ENCODE peak calls at places on chromosome 15, in ten cellular contexts. U is cardiac muscle cell, K is lower lobe of right lung, Q is left ventricle myocardium inferior, Y is IMR-90, X is fibroblast of lung, L is uterus, E is hepatocyte, M is pancreas, G is mammary epithelial cell. A is an unnamed sample. For H3K4me1, the result is how much of the 10 kb centered on the place peaks cover.

GRCh38 chr15:80615783-80616391 is 79.2 kb upstream of the ABHD17C start:
- DNase-seq in X (peak), U (peak), E (peak), G (peak), Q (peak), Y (peak), L (no peak), K (peak), M (peak), A (peak)

GRCh38 chr15:31463521-31464102 is 137.0 kb downstream of the KLF13 start:
- DNase-seq in K (no peak), E (no peak), X (no peak), L (no peak), M (no peak), G (no peak), U (no peak), Y (no peak), Q (no peak), A (no peak)

GRCh38 chr15:71386005-71386404 is 270.7 kb downstream of the THSD4 start:
- DNase-seq in U (no peak), M (no peak), Q (no peak), L (no peak), G (no peak), Y (no peak), K (no peak), X (no peak), E (no peak), A (no peak)

GRCh38 chr15:23823508-23823907 is 136.4 kb upstream of the NDN start:
- DNase-seq in U (no peak), M (no peak), Q (no peak), E (no peak), Y (no peak), K (no peak), G (no peak), L (no peak), X (no peak), A (no peak)

GRCh38 chr15:67542192-67542461 is 376 bp upstream of the MAP2K5 start:
- DNase-seq in Q (no peak), E (peak), X (peak), Y (no peak), U (no peak), G (no peak), M (no peak), L (no peak), K (no peak), A (no peak)

GRCh38 chr15:29685156-29686078 is 136.9 kb downstream of the TJP1 start:
- DNase-seq in M (no peak), L (no peak), K (no peak), X (peak), G (peak), U (peak), Y (peak), Q (no peak), E (peak), A (no peak)

GRCh38 chr15:63362873-63363272 is 18.8 kb downstream of the CA12 start:
- DNase-seq in Y (no peak), G (no peak), L (no peak), M (no peak), K (no peak), U (no peak), X (no peak), E (no peak), Q (no peak), A (no peak)

GRCh38 chr15:36882487-36883108 is 217.8 kb downstream of the MEIS2 start:
- DNase-seq in G (peak), K (no peak), X (no peak), U (peak), E (no peak), L (no peak), M (no peak), Q (peak), Y (no peak), A (no peak)

GRCh38 chr15:92818658-92819311 is 81.3 kb upstream of the CHD2 start:
- DNase-seq in X (no peak), Q (no peak), M (no peak), G (peak), Y (no peak), U (no peak), K (no peak), L (no peak), E (no peak), A (no peak)

GRCh38 chr15:85879334-85880163 is 84.8 kb upstream of the KLHL25 start:
- DNase-seq in L (no peak), K (no peak), M (no peak), X (no peak), Q (no peak), E (peak), Y (no peak), U (no peak), G (no peak), A (no peak)

GRCh38 chr15:59567369-59567768 is 44.2 kb upstream of the GCNT3 start:
- DNase-seq in G (peak), M (no peak), Y (no peak), X (no peak), E (no peak), U (no peak), L (no peak), Q (no peak), K (no peak), A (no peak)

GRCh38 chr15:101554115-101554915 is 64.8 kb upstream of the PCSK6 start:
- DNase-seq in K (no peak), E (no peak), L (no peak), Y (peak), Q (no peak), U (no peak), M (no peak), G (no peak), X (no peak), A (no peak)

GRCh38 chr15:47460775-47461174 is 256.5 kb upstream of the SEMA6D start:
- DNase-seq in Y (no peak), L (no peak), K (peak), Q (no peak), U (no peak), X (no peak), G (peak), E (no peak), M (no peak), A (no peak)

GRCh38 chr15:55270301-55270700 is 19.3 kb downstream of the RAB27A start:
- DNase-seq in E (no peak), Q (no peak), U (no peak), G (no peak), K (no peak), X (no peak), M (no peak), L (no peak), Y (no peak), A (no peak)

GRCh38 chr15:100919481-100920405 is 586 bp downstream of the LRRK1 start:
- DNase-seq in K (peak), M (no peak), Y (peak), X (peak), G (peak), E (peak), U (peak), Q (no peak), L (no peak), A (no peak)

GRCh38 chr15:44711356-44712107 is at the start of gene B2M:
- DNase-seq in E (peak), Y (peak), L (peak), Q (peak), U (peak), K (peak), G (peak), M (peak), X (peak), A (peak)

GRCh38 chr15:22231603-22232002 is 151.3 kb downstream of the OR4M2 start:
- DNase-seq in Y (no peak), X (no peak), M (no peak), E (no peak), G (no peak), Q (no peak), L (no peak), K (no peak), U (no peak), A (no peak)

GRCh38 chr15:79943820-79944219 is 27.2 kb downstream of the BCL2A1 start:
- DNase-seq in X (peak), G (peak), K (no peak), E (no peak), L (no peak), M (no peak), U (peak), Y (peak), Q (no peak), A (no peak)

GRCh38 chr15:88878720-88879184 is 16.6 kb downstream of the HAPLN3 start:
- DNase-seq in E (peak), M (peak), X (peak), K (no peak), Y (peak), U (peak), L (no peak), G (no peak), Q (no peak), A (peak)

GRCh38 chr15:77744398-77744797 is 111.7 kb upstream of the LINGO1 start:
- DNase-seq in Q (no peak), Y (no peak), K (no peak), L (no peak), E (no peak), X (no peak), U (no peak), M (no peak), G (no peak), A (no peak)

GRCh38 chr15:68511073-68511991 is 67.5 kb upstream of the CORO2B start:
- DNase-seq in Q (peak), X (peak), Y (peak), G (no peak), K (no peak), U (peak), L (peak), M (no peak), E (no peak), A (no peak)

GRCh38 chr15:78301813-78302212 is 2.4 kb upstream of the SKIC8 start:
- DNase-seq in M (no peak), K (no peak), Q (no peak), G (no peak), L (no peak), Y (no peak), U (no peak), E (no peak), X (no peak), A (no peak)

GRCh38 chr15:52480990-52481389 is 47.7 kb downstream of the MYO5A start:
- DNase-seq in M (no peak), X (no peak), Q (no peak), G (no peak), E (no peak), U (no peak), K (no peak), Y (no peak), L (no peak), A (no peak)

GRCh38 chr15:71448688-71449114 is 333.4 kb downstream of the THSD4 start:
- DNase-seq in Q (no peak), E (peak), Y (peak), L (peak), K (no peak), X (peak), M (peak), U (peak), G (peak), A (no peak)

GRCh38 chr15:83992356-83993031 is 243.1 kb upstream of the GOLGA6L4 start:
- DNase-seq in L (no peak), Q (no peak), G (no peak), E (no peak), U (no peak), M (no peak), Y (no peak), X (no peak), K (no peak), A (no peak)

GRCh38 chr15:59268199-59268979 is 61.7 kb downstream of the LDHAL6B start:
- DNase-seq in M (no peak), L (no peak), X (peak), U (no peak), K (no peak), Q (no peak), G (peak), E (no peak), Y (peak), A (no peak)

GRCh38 chr15:58585668-58586461 is 154.1 kb downstream of the LIPC start:
- DNase-seq in G (no peak), M (no peak), L (no peak), E (no peak), Q (no peak), X (no peak), U (no peak), K (no peak), Y (no peak), A (no peak)

GRCh38 chr15:71272932-71273331 is 157.7 kb downstream of the THSD4 start:
- DNase-seq in M (no peak), X (peak), U (peak), L (no peak), K (no peak), E (no peak), G (no peak), Y (peak), Q (no peak), A (no peak)

GRCh38 chr15:96285306-96285705 is 45.2 kb upstream of the NR2F2 start:
- DNase-seq in K (no peak), U (peak), Q (no peak), M (no peak), E (no peak), Y (peak), X (peak), G (no peak), L (peak), A (no peak)

DNA sequence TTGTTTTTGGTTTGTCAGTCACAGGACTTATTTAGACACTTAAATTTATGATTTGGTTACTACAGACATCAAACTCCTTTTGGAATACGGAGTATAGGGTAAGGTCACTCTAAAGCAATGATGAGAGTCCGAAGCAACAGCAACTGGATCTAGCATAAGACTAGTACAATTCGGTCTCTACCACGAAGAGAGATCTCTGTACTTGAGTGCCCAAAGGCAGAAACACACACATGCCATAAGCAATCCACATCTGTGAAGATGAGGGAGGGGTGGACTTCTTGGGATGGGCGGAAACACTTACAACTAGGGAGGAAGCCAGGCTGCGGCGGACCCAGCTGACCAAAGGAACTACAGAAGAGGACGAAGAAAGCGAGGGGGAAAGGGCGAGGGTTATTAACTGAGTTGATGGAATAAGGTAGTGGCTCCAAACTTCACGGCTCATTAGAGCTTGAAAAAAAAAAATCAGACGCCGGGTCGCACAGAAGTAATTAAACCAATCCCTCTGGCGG is 595 bp downstream of the DPH6 start:
- DNase-seq in Y (peak), U (peak), E (peak), L (peak), Q (peak), G (peak), K (peak), X (peak), M (peak), A (peak)
- TF ChIP-seq CTCF in Y (no peak), U (peak), E (no peak), L (no peak), Q (no peak), G (no peak), K (no peak), X (no peak), M (no peak), A (no peak)

GRCh38 chr15:43441316-43441715 is 51.6 kb downstream of the TP53BP1 start:
- DNase-seq in L (no peak), U (peak), M (no peak), K (no peak), Q (no peak), Y (peak), X (peak), E (no peak), G (no peak), A (no peak)
- H3K4me3 ChIP-seq in L (no peak), U (no peak), M (no peak), K (no peak), Q (no peak), Y (no peak), X (no peak), E (no peak), G (no peak), A (no peak)

DNA sequence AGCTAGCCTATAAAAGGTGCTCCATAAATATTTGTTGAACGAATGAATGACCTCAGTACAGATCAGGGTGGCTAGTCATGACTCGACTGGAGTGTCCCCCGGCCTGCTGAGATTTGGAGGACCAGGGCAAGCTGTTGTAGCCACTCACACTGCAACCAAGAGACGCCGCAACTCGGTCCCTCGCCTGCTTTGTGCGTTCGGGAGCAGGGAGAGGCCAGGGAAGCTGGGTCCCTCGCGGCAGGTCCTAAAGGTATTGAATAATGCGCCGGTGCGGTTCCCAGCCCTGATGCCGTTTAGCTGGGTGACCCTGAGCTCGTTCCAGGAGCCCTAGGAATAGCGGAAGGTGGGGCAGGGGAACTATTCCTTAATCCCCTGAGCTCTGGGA is 1.8 kb downstream of the IGDCC4 start:
- DNase-seq in G (no peak), L (no peak), Y (no peak), M (no peak), Q (no peak), K (no peak), X (no peak), U (no peak), E (no peak), A (no peak)
- H3K4me1 ChIP-seq in G (under half), L (under half), Y (under half), M (under half), Q (under half), K (under half), X (under half), U (under half), E (under half), A (under half)

GRCh38 chr15:73683624-73684536 is at the start of gene CD276:
- DNase-seq in U (peak), G (peak), Q (peak), M (peak), X (peak), K (peak), Y (peak), E (peak), L (peak), A (peak)

GRCh38 chr15:73685981-73686380 is 1.8 kb downstream of the CD276 start:
- DNase-seq in L (no peak), G (no peak), K (no peak), Y (no peak), Q (no peak), E (no peak), M (no peak), X (peak), U (no peak), A (no peak)

GRCh38 chr15:73685561-73685960 is 1.4 kb downstream of the CD276 start:
- DNase-seq in G (no peak), E (no peak), Y (peak), U (no peak), L (no peak), X (peak), Q (no peak), K (no peak), M (no peak), A (no peak)

GRCh38 chr15:73688455-73688854 is 4.3 kb downstream of the CD276 start:
- DNase-seq in X (no peak), E (peak), U (peak), Y (peak), G (no peak), Q (no peak), L (no peak), M (no peak), K (no peak), A (no peak)

DNA sequence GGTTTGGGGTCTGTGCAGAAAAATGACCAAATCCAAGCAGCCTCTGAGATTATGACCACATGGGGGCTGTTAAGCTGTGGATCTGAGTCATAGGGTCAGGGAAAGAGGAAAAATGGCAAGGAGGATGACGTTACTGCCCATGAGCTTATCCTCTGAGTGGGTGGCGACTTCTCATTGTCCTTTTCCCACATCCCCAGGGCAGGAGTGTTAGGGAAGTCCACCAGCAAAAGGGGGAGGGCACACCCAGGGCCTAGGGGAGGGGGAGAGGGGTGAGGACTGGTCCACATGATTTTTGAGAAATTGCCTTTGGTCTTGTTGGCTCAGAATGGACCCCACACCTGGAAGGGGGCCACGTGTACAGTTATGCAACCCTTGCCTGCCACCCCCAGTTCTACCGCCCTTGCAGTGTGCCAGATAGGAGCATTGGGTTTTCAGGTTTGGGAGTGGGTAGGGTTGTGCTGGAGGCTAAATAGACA is 2.6 kb downstream of the CD276 start:
- DNase-seq in E (peak), L (no peak), Q (no peak), Y (peak), K (no peak), M (no peak), G (peak), U (peak), X (peak), A (no peak)
- TF ChIP-seq CTCF in E (no peak), L (no peak), Q (no peak), Y (no peak), K (no peak), M (no peak), G (no peak), U (no peak), X (no peak), A (no peak)

DNA sequence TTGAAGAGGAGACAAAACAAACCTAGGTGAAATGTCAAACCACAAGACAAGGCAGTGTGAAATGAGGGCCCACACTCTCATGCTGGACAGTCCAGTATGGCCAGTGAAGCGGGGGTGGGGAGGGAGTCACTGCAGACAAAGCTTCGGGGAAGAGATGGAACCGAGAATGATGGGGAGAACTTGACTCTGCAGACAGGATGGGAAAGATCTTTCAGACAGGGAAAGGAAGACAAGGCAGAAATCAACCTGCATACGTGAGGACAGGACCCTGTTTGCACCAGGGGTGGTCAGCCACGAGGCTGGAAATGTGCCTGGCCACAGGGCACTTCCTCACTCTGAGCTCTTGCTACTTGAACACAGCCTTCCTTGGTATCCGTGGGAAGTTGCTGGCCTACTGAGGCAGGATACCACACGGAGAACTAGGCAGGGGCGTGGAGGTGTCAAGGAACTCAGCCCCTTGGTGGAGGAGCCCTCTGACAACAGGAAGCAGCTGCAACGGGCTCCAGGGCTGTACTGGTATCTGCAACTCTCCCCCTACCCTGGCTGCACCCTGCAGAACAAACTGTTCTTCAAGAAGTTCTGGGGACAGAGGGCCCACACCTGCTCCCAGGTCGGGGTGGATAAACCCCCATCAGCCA is 9.3 kb upstream of the SRP14 start:
- DNase-seq in Y (no peak), G (no peak), U (no peak), L (no peak), K (no peak), X (no peak), M (no peak), E (no peak), Q (no peak), A (peak)
- H3K4me3 ChIP-seq in Y (no peak), G (no peak), U (no peak), L (no peak), K (no peak), X (no peak), M (no peak), E (no peak), Q (no peak), A (no peak)

DNA sequence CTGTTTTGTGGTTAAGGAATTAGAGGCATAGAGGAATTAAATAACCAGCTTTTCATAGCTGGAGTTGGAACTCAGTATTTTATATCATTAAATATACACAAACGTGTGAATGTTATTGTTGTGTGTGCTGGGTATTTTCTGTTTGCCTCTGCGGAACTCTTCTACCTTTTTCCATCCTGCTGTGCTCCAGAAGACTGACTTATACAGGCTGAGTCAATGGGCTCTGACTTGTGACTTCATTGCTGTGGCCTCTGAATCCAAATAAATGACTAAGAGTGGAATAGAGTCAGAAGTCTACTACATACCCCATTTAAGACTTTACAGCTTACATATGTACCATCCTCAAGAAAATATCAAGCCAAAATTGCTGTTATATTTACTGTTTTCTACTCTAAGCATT is 17.6 kb downstream of the ARIH1 start:
- DNase-seq in G (peak), E (no peak), M (no peak), X (peak), L (no peak), Y (peak), Q (no peak), U (peak), K (no peak), A (no peak)
- H3K4me1 ChIP-seq in G (under half), E (under half), M (half or more), X (under half), L (under half), Y (under half), Q (half or more), U (under half), K (half or more), A (under half)